ENCODE peak calls at places on chromosomes 12 and 14, in eight cellular contexts. Y, V, D, S, Z, W, U and B are unnamed samples.

GRCh38 chr12:34406228-34406995 is 384.1 kb downstream of the ALG10 start:
- DNase-seq in W (no peak), U (peak), S (peak), Y (no peak), Z (no peak), V (no peak), D (no peak), B (no peak)

GRCh38 chr12:125245601-125246345 is 180.5 kb downstream of the AACS start:
- DNase-seq in U (no peak), Y (no peak), Z (peak), S (peak), W (no peak), V (no peak), D (no peak), B (no peak)

GRCh38 chr14:104801284-104802119 is 601 bp downstream of the ZBTB42 start:
- DNase-seq in W (peak), S (peak), Z (no peak), U (peak), D (no peak), V (no peak), Y (no peak), B (no peak)

GRCh38 chr12:62438098-62438692 is 28.4 kb upstream of the MON2 start:
- DNase-seq in D (peak), Z (peak), V (peak), U (peak), Y (peak), S (peak), W (peak), B (peak)

GRCh38 chr12:89895591-89895990 is 187.0 kb upstream of the ATP2B1 start:
- DNase-seq in S (no peak), W (no peak), D (no peak), Y (no peak), Z (no peak), U (no peak), V (no peak), B (no peak)

GRCh38 chr14:51972566-51972965 is 16.8 kb upstream of the RTRAF start:
- DNase-seq in S (no peak), Y (no peak), U (no peak), W (no peak), V (no peak), D (no peak), Z (no peak), B (no peak)

GRCh38 chr12:44184499-44185206 is 348.8 kb downstream of the TMEM117 start:
- DNase-seq in S (no peak), Y (no peak), V (no peak), Z (no peak), U (no peak), D (no peak), W (no peak), B (no peak)

GRCh38 chr14:23421594-23421993 is 13.5 kb upstream of the MYH6 start:
- DNase-seq in U (no peak), S (no peak), W (no peak), D (no peak), Z (no peak), Y (no peak), V (no peak), B (no peak)

GRCh38 chr12:105820407-105821140 is 318.2 kb downstream of the NUAK1 start:
- DNase-seq in S (no peak), D (peak), U (no peak), W (no peak), Y (no peak), V (no peak), Z (peak), B (peak)

GRCh38 chr12:131452444-131452860 is 258.4 kb upstream of the SFSWAP start:
- DNase-seq in S (peak), V (peak), Y (no peak), W (peak), U (no peak), Z (no peak), D (peak), B (peak)

GRCh38 chr14:75123991-75124390 is 2.9 kb downstream of the NEK9 start:
- DNase-seq in W (peak), S (peak), D (no peak), Y (peak), Z (peak), U (peak), V (no peak), B (no peak)

GRCh38 chr12:92008345-92008744 is 137.3 kb downstream of the BTG1 start:
- DNase-seq in W (no peak), S (no peak), Z (no peak), V (no peak), D (no peak), U (no peak), Y (no peak), B (no peak)

GRCh38 chr12:27521066-27521465 is 2.9 kb upstream of the PPFIBP1 start:
- DNase-seq in S (no peak), V (no peak), D (no peak), Z (peak), W (no peak), Y (no peak), U (peak), B (peak)

GRCh38 chr12:33663000-33663654 is 223.5 kb upstream of the SYT10 start:
- DNase-seq in W (no peak), D (no peak), Y (no peak), V (no peak), Z (no peak), S (no peak), U (no peak), B (peak)

GRCh38 chr12:67517181-67517887 is 131.2 kb upstream of the DYRK2 start:
- DNase-seq in W (peak), Y (peak), V (no peak), Z (peak), U (no peak), D (no peak), S (no peak), B (no peak)

GRCh38 chr12:123445388-123446344 is 9.2 kb upstream of the RILPL2 start:
- DNase-seq in S (peak), V (no peak), Y (no peak), Z (peak), D (no peak), W (peak), U (no peak), B (no peak)

GRCh38 chr12:123444396-123445026 is 8.0 kb upstream of the RILPL2 start:
- DNase-seq in Z (peak), W (no peak), D (no peak), S (no peak), Y (no peak), V (no peak), U (no peak), B (no peak)

GRCh38 chr12:54439521-54440255 is 20.6 kb upstream of the ITGA5 start:
- DNase-seq in D (peak), Z (peak), U (peak), Y (peak), W (peak), V (peak), S (peak), B (peak)

GRCh38 chr12:56995201-56995929 is 11.0 kb downstream of the ZBTB39 start:
- DNase-seq in Y (no peak), U (no peak), S (no peak), W (no peak), V (no peak), D (no peak), Z (no peak), B (no peak)

GRCh38 chr12:6464531-6464930 is 5.9 kb downstream of the VAMP1 start:
- DNase-seq in Y (no peak), D (no peak), U (no peak), Z (no peak), V (no peak), S (no peak), W (no peak), B (no peak)

GRCh38 chr12:116366824-116367223 is 89.3 kb upstream of the MED13L start:
- DNase-seq in S (no peak), V (no peak), W (no peak), Y (no peak), U (no peak), D (no peak), Z (no peak), B (no peak)

GRCh38 chr12:122130150-122130549 is 43.9 kb downstream of the IL31 start:
- DNase-seq in Y (peak), Z (peak), V (no peak), D (no peak), U (no peak), W (peak), S (no peak), B (no peak)

GRCh38 chr12:50013361-50014147 is 11.7 kb downstream of the RACGAP1 start:
- DNase-seq in S (no peak), V (no peak), W (no peak), Z (no peak), D (no peak), Y (no peak), U (no peak), B (no peak)

GRCh38 chr14:65016461-65016860 is 29.8 kb downstream of the FNTB start:
- DNase-seq in V (no peak), W (no peak), D (no peak), Z (no peak), S (no peak), Y (no peak), U (no peak), B (no peak)

GRCh38 chr12:1474567-1475153 is 119.7 kb downstream of the FBXL14 start:
- DNase-seq in Y (peak), S (peak), Z (peak), D (peak), W (peak), V (no peak), U (peak), B (peak)

GRCh38 chr14:92603309-92604257 is 90.0 kb downstream of the RIN3 start:
- DNase-seq in Z (peak), S (no peak), Y (no peak), W (peak), U (no peak), D (peak), V (no peak), B (peak)

GRCh38 chr14:95070748-95071435 is 86.4 kb downstream of the DICER1 start:
- DNase-seq in W (no peak), D (no peak), V (no peak), Z (no peak), Y (no peak), U (peak), S (no peak), B (no peak)

GRCh38 chr12:65306603-65307501 is 28.4 kb downstream of the MSRB3 start:
- DNase-seq in Y (peak), V (peak), S (peak), D (peak), W (peak), Z (peak), U (peak), B (peak)

GRCh38 chr14:63614964-63615363 is 26.7 kb downstream of the WDR89 start:
- DNase-seq in W (peak), D (no peak), V (no peak), Z (peak), Y (no peak), S (no peak), U (no peak), B (no peak)

GRCh38 chr14:55398679-55399078 is 13.0 kb downstream of the ATG14 start:
- DNase-seq in S (peak), W (peak), Y (peak), Z (peak), V (no peak), D (no peak), U (no peak), B (no peak)

GRCh38 chr14:94124582-94125377 is 4.6 kb downstream of the IFI27L2 start:
- DNase-seq in Y (no peak), U (no peak), Z (no peak), S (no peak), V (no peak), W (no peak), D (no peak), B (no peak)

GRCh38 chr12:25789520-25789919 is 169.0 kb upstream of the RASSF8 start:
- DNase-seq in U (no peak), W (no peak), S (no peak), Z (peak), Y (no peak), D (no peak), V (no peak), B (no peak)
- TF ChIP-seq EZH2phosphoT487 in U (no peak), W (no peak), S (no peak), Z (no peak), Y (no peak), D (no peak), V (no peak), B (no peak)

GRCh38 chr14:71701990-71702389 is 230.2 kb upstream of the RGS6 start:
- DNase-seq in S (no peak), W (peak), D (no peak), Y (no peak), Z (no peak), U (no peak), V (no peak), B (no peak)

GRCh38 chr14:71702799-71703198 is 229.4 kb upstream of the RGS6 start:
- DNase-seq in D (no peak), W (no peak), Z (no peak), S (no peak), U (no peak), Y (no peak), V (no peak), B (no peak)

GRCh38 chr14:71705460-71705859 is 226.8 kb upstream of the RGS6 start:
- DNase-seq in W (no peak), Z (peak), D (no peak), V (no peak), Y (no peak), U (no peak), S (no peak), B (peak)

GRCh38 chr14:71704210-71704609 is 228.0 kb upstream of the RGS6 start:
- DNase-seq in Y (no peak), V (no peak), D (no peak), S (no peak), U (no peak), Z (no peak), W (no peak), B (no peak)

GRCh38 chr14:71703477-71703876 is 228.8 kb upstream of the RGS6 start:
- DNase-seq in Y (no peak), D (peak), V (no peak), S (no peak), Z (peak), U (no peak), W (no peak), B (no peak)
- TF ChIP-seq EZH2phosphoT487 in Y (no peak), D (no peak), V (no peak), S (no peak), Z (no peak), U (no peak), W (no peak), B (no peak)

DNA sequence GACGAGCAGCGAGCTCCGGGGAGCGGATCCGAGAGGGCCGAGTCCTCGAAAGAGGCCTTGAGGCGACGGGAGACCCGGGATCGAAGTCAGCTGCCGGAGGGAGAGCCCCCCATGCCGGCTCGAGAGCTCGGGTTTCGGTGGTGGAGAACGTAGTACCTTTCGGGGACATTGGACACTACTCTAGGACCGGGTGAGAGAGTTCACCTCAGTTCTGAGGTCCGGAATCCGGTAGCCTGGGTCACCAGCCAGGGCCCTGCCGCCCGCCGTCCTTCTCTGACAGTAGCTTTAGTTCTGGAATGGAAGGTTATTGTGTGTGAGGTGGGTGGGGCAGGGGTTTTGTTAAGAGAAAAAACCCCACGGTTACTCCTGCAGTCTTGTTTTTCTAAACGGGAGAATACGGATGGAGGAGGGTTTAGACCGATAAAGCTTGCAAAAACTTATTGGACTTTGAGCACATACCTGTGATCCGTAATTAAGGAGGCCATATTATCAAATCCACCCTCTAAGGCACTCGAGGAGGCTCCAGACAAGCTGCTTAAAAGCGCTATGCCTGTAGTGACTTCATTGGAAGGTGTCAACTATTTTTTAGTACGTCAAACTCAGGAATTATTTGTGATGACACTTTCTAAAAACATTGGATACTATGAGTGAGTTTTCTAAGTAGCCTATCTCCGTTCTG is 765 bp downstream of the SCYL2 start:
- DNase-seq in D (peak), V (no peak), Y (no peak), S (peak), Z (peak), W (peak), U (no peak), B (peak)
- TF ChIP-seq EZH2phosphoT487 in D (no peak), V (no peak), Y (no peak), S (no peak), Z (no peak), W (no peak), U (no peak), B (no peak)

GRCh38 chr14:35158491-35158890 is 36.1 kb downstream of the PRORP start:
- DNase-seq in S (peak), U (no peak), W (no peak), V (no peak), D (no peak), Y (no peak), Z (no peak), B (no peak)

GRCh38 chr14:35159742-35160409 is 37.5 kb downstream of the PRORP start:
- DNase-seq in W (peak), Y (peak), Z (peak), S (peak), V (no peak), D (no peak), U (no peak), B (no peak)

GRCh38 chr14:35158951-35159653 is 36.8 kb downstream of the PRORP start:
- DNase-seq in U (no peak), Y (no peak), W (no peak), Z (no peak), V (no peak), S (peak), D (peak), B (no peak)

GRCh38 chr14:35163384-35163783 is 41.0 kb downstream of the PRORP start:
- DNase-seq in Z (no peak), D (no peak), Y (no peak), U (no peak), W (no peak), V (no peak), S (no peak), B (no peak)

DNA sequence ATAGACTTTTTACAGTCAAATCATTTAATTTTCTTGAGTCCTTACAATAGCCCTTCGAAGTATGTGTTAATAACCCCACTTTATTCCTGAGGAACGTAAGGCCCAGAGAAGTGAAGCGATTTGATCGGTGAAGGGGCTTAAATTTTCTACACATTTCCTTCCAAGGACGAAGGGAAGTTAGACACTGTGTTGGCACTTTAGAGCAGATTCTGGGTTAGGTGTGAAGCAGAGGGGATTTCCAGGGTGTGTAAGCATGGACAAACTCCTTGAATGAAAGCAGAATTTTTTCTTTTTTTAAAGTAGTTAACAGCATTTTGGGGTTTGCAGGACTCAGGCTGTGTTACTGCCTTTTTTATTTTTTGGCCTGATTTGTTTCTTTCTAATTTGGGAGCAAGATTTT is 38.9 kb downstream of the PRORP start:
- DNase-seq in W (no peak), V (no peak), U (no peak), Z (no peak), D (no peak), S (peak), Y (no peak), B (no peak)
- TF ChIP-seq EZH2phosphoT487 in W (no peak), V (no peak), U (no peak), Z (no peak), D (no peak), S (no peak), Y (no peak), B (no peak)

DNA sequence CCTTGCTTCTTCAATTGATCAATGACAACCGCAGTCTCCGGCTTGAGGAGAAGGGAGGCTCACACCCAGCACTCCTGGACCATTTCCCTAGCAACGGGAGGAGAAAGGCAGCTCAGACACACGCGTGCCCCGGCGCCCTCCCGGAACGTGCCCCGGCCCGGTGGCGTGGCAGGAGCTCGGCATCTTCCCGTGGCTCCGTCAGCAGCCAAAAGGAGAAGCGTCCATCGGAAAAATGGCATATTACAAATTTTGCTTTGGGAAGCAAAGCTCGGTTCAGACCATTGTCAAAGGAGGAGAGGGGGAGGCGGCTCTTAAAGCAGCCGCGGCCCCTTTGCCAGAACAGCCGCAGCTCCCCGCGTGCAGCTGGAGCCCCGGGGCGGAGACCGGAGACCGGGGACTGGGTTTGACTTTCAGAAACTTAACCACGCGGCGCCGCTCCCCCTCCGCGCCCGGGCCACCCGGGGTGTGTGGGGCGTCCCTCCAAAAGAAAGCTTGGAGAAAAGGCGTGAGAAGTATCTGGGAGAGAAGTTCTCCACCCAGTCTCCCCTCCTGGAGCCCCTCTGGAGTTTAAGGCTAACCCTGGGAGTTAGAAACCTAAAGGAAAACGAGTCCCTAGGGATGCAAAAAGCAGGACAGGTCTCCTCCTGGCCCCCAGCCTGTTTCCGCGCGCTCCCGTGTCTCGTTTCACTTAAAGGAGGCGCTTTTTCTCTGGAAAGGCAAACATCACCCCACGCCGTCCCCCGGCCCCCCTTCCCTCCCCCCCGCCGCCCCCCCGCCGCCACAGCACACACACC is 532 bp downstream of the PPFIA2 start:
- DNase-seq in U (peak), Z (peak), W (no peak), Y (no peak), D (peak), S (peak), V (no peak), B (peak)
- TF ChIP-seq EZH2phosphoT487 in U (no peak), Z (no peak), W (no peak), Y (no peak), D (no peak), S (no peak), V (no peak), B (no peak)

GRCh38 chr12:108357834-108358579 is 18.9 kb upstream of the CMKLR1 start:
- DNase-seq in Z (no peak), V (no peak), D (no peak), S (no peak), U (no peak), Y (no peak), W (no peak), B (no peak)
- TF ChIP-seq EZH2phosphoT487 in Z (no peak), V (no peak), D (no peak), S (no peak), U (no peak), Y (no peak), W (no peak), B (no peak)

DNA sequence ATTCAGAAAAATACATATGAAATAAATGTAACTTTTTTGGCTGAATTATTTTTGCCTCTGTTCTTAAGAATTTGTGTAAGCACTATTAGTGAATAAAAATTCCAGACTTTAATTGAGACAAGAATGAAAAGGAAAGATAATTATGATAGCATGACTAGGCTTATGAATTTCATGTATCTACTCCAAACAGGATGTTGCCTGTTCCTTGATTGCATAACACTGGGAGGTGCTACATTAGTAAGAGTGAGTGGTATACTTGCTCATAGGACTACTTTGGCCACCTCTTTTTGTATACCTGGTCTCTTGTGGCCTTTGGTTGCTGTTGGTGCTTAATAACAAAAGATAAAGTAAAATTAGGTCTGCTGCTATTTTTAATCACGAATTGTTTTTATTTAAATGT is 112.8 kb downstream of the NAV3 start:
- DNase-seq in Z (peak), W (peak), V (no peak), S (no peak), U (no peak), Y (peak), D (no peak), B (no peak)
- TF ChIP-seq EZH2phosphoT487 in Z (no peak), W (no peak), V (no peak), S (no peak), U (no peak), Y (no peak), D (no peak), B (no peak)